ENCODE peak calls at places on chromosome 18, in ten cellular contexts. V is transverse colon, Y is HepG2, K is GM12878, B is tibial nerve, M is suprapubic skin, G is SK-N-SH, J is ovary, E is upper lobe of left lung, C is A549. D is an unnamed sample.

GRCh38 chr18:25736516-25736915 is 353.9 kb downstream of the SS18 start:
- DNase-seq in K (no peak), M (no peak), J (no peak), V (no peak), C (no peak), E (no peak), G (no peak), B (no peak), Y (no peak), D (no peak)

GRCh38 chr18:72375628-72376027 is 168.5 kb downstream of the CBLN2 start:
- DNase-seq in J (no peak), G (no peak), C (no peak), E (peak), Y (no peak), V (no peak), B (no peak), K (no peak), M (no peak), D (no peak)

GRCh38 chr18:51731070-51731469 is 533.6 kb upstream of the MEX3C start:
- DNase-seq in V (no peak), C (no peak), M (no peak), K (no peak), E (no peak), G (no peak), Y (no peak), J (no peak), B (no peak), D (peak)

GRCh38 chr18:5431836-5432575 is 111.8 kb downstream of the EPB41L3 start:
- DNase-seq in G (no peak), K (no peak), E (no peak), Y (no peak), M (no peak), C (no peak), J (no peak), V (no peak), B (no peak), D (no peak)

GRCh38 chr18:58263733-58264469 is 219.9 kb downstream of the NEDD4L start:
- DNase-seq in E (no peak), Y (no peak), G (no peak), B (no peak), M (no peak), J (no peak), C (no peak), V (no peak), K (no peak), D (no peak)

GRCh38 chr18:46343940-46344372 is 239.8 kb downstream of the HAUS1 start:
- DNase-seq in E (no peak), K (peak), C (no peak), V (peak), Y (no peak), M (no peak), J (no peak), B (no peak), G (no peak), D (no peak)

GRCh38 chr18:64119916-64120315 is 29.0 kb downstream of the LINC00305 start:
- DNase-seq in M (no peak), K (no peak), J (no peak), V (no peak), G (no peak), B (no peak), E (no peak), Y (peak), C (no peak), D (no peak)

GRCh38 chr18:58863539-58864145 is 1.0 kb upstream of the ZNF532 start:
- DNase-seq in K (no peak), Y (no peak), G (peak), C (no peak), V (peak), M (no peak), B (no peak), E (peak), J (peak), D (no peak)

GRCh38 chr18:33470229-33470628 is 29.7 kb upstream of the CCDC178 start:
- DNase-seq in M (no peak), Y (no peak), G (no peak), E (no peak), C (no peak), J (no peak), B (no peak), K (no peak), V (no peak), D (no peak)

GRCh38 chr18:63264871-63265270 is 54.7 kb downstream of the BCL2 start:
- DNase-seq in C (no peak), V (no peak), Y (no peak), M (no peak), J (no peak), B (no peak), G (no peak), K (no peak), E (no peak), D (no peak)

GRCh38 chr18:23864620-23865019 is 149.9 kb upstream of the TTC39C start:
- DNase-seq in J (no peak), B (no peak), Y (no peak), E (no peak), M (no peak), V (no peak), C (no peak), G (no peak), K (no peak), D (no peak)

GRCh38 chr18:58288922-58289797 is 245.1 kb downstream of the NEDD4L start:
- DNase-seq in J (no peak), E (no peak), Y (no peak), B (no peak), G (no peak), C (no peak), K (no peak), V (no peak), M (no peak), D (no peak)

GRCh38 chr18:69365658-69366057 is 35.0 kb upstream of the DOK6 start:
- DNase-seq in V (no peak), M (no peak), K (no peak), C (no peak), G (no peak), Y (no peak), E (no peak), J (no peak), B (no peak), D (no peak)

GRCh38 chr18:58520964-58521363 is 107.9 kb downstream of the ALPK2 start:
- DNase-seq in G (no peak), J (no peak), V (no peak), E (no peak), B (no peak), C (no peak), M (peak), K (no peak), Y (no peak), D (no peak)

GRCh38 chr18:32378705-32379104 is 92.0 kb downstream of the GAREM1 start:
- DNase-seq in Y (peak), G (no peak), M (no peak), J (no peak), B (no peak), E (no peak), K (no peak), V (no peak), C (no peak), D (no peak)

GRCh38 chr18:52652451-52652850 is 312.5 kb downstream of the DCC start:
- DNase-seq in G (no peak), K (no peak), V (no peak), J (no peak), B (no peak), Y (no peak), M (no peak), E (no peak), C (no peak), D (no peak)

GRCh38 chr18:5238371-5238758 is 41.3 kb upstream of the AKAIN1 start:
- DNase-seq in E (peak), B (no peak), M (no peak), C (no peak), J (peak), Y (peak), G (peak), K (no peak), V (peak), D (no peak)

GRCh38 chr18:39796413-39796812 is 2158.6 kb upstream of the PIK3C3 start:
- DNase-seq in Y (peak), G (no peak), E (no peak), B (no peak), M (no peak), V (no peak), C (no peak), K (no peak), J (no peak), D (no peak)

GRCh38 chr18:26407721-26408601 is 140.4 kb downstream of the KCTD1 start:
- DNase-seq in B (no peak), K (no peak), E (no peak), J (no peak), Y (no peak), C (no peak), G (no peak), M (no peak), V (no peak), D (no peak)

GRCh38 chr18:21735452-21736015 is 5.1 kb upstream of the MIB1 start:
- DNase-seq in C (no peak), E (no peak), M (no peak), J (no peak), G (no peak), K (no peak), B (no peak), V (peak), Y (peak), D (no peak)

GRCh38 chr18:44090453-44090852 is 590.2 kb upstream of the SETBP1 start:
- DNase-seq in M (no peak), C (no peak), Y (no peak), B (no peak), E (no peak), J (no peak), K (no peak), G (no peak), V (no peak), D (no peak)

GRCh38 chr18:55095579-55095978 is 136.3 kb upstream of the CCDC68 start:
- DNase-seq in G (no peak), J (no peak), C (no peak), V (no peak), B (no peak), E (no peak), Y (no peak), K (no peak), M (no peak), D (peak)

GRCh38 chr18:40371673-40372072 is 1583.4 kb upstream of the PIK3C3 start:
- DNase-seq in K (no peak), G (no peak), V (no peak), C (no peak), J (no peak), M (no peak), E (no peak), Y (no peak), B (no peak), D (no peak)

GRCh38 chr18:22439447-22439846 is 21.7 kb upstream of the CTAGE1 start:
- DNase-seq in E (no peak), J (no peak), Y (no peak), M (no peak), G (no peak), B (no peak), C (no peak), V (no peak), K (no peak), D (no peak)

GRCh38 chr18:24509435-24509834 is 49.0 kb downstream of the HRH4 start:
- DNase-seq in G (no peak), B (no peak), J (no peak), C (no peak), Y (no peak), M (no peak), K (no peak), V (no peak), E (no peak), D (no peak)

GRCh38 chr18:59448546-59448945 is 89.5 kb upstream of the LMAN1 start:
- DNase-seq in C (no peak), V (no peak), J (no peak), K (no peak), M (no peak), Y (no peak), B (no peak), G (no peak), E (no peak), D (no peak)

GRCh38 chr18:71105078-71105819 is 816.4 kb downstream of the SOCS6 start:
- DNase-seq in G (no peak), B (no peak), V (no peak), M (no peak), K (no peak), E (no peak), Y (no peak), J (no peak), C (no peak), D (no peak)

GRCh38 chr18:45713239-45713638 is 10.7 kb upstream of the SLC14A1 start:
- DNase-seq in E (no peak), V (no peak), B (no peak), K (no peak), J (no peak), Y (peak), M (no peak), C (no peak), G (no peak), D (no peak)

GRCh38 chr18:68121826-68122225 is 593.1 kb downstream of the TMX3 start:
- DNase-seq in K (no peak), Y (no peak), G (no peak), M (no peak), E (no peak), B (no peak), J (no peak), C (no peak), V (no peak), D (no peak)

GRCh38 chr18:56702946-56703345 is 51.8 kb downstream of the WDR7 start:
- DNase-seq in C (peak), J (no peak), E (no peak), K (no peak), Y (peak), G (peak), V (no peak), M (no peak), B (no peak), D (no peak)

GRCh38 chr18:38369772-38370690 is 804.4 kb upstream of the CELF4 start:
- DNase-seq in C (no peak), Y (no peak), K (peak), M (no peak), B (no peak), J (no peak), G (no peak), E (no peak), V (no peak), D (no peak)

GRCh38 chr18:70973626-70974025 is 684.8 kb downstream of the SOCS6 start:
- DNase-seq in G (no peak), M (no peak), C (no peak), J (no peak), V (no peak), E (no peak), B (no peak), K (no peak), Y (no peak), D (no peak)

GRCh38 chr18:6219116-6219717 is 195.5 kb downstream of the L3MBTL4 start:
- DNase-seq in G (peak), M (no peak), E (no peak), C (peak), V (no peak), K (no peak), Y (peak), B (no peak), J (no peak), D (no peak)

GRCh38 chr18:50674307-50674706 is 114.4 kb downstream of the MAPK4 start:
- DNase-seq in M (no peak), E (no peak), G (no peak), B (no peak), C (no peak), J (no peak), Y (no peak), K (no peak), V (no peak), D (no peak)

GRCh38 chr18:79950440-79951341 is 762 bp downstream of the SLC66A2 start:
- DNase-seq in M (peak), B (no peak), C (peak), V (peak), K (no peak), E (peak), Y (no peak), J (no peak), G (peak), D (no peak)

DNA sequence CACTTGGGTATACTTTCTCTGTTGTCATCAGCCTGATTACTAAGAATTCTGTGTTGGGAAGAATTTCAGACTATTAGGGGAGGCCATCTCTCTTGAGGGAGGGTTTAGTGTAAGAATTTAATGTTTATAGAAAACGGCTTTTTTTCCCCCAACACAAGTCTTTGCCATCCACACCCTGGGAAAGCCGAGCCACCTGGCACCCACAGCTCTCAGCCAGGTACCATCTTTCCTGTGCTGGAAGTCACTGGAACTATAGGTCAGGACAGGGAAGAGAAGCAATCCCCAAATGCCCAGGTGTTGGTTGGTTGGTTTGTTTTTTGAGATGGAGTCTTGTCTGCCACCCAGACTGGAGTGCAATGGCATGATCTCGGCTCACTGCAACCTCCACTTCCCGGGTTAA is 155.1 kb downstream of the SMAD7 start:
- DNase-seq in Y (no peak), E (no peak), C (no peak), J (no peak), G (no peak), M (peak), K (no peak), B (peak), V (no peak), D (no peak)
- TF ChIP-seq EP300 in Y (no peak), E (no peak), C (no peak), J (no peak), G (no peak), M (no peak), K (no peak), B (no peak), V (no peak), D (no peak)

DNA sequence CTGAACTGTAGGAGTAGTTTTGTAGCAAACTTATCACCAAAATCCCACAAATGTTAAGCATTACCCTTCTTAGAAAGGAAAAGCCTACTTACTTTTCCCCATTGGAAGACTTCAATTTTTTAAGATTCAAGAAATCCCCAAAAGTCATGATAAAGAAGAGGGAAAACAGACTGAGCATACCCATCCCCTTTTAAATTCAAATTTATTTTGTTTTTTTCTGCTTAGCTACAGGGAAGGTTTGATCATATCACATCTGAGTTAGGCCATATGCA is 174.5 kb downstream of the TGIF1 start:
- DNase-seq in G (no peak), E (no peak), J (no peak), B (no peak), C (no peak), V (no peak), K (no peak), M (no peak), Y (no peak), D (no peak)
- H3K27ac ChIP-seq in G (peak), E (peak), J (peak), B (peak), C (peak), V (peak), K (no peak), M (peak), Y (peak), D (peak)

GRCh38 chr18:2907459-2908145 is 60.8 kb downstream of the EMILIN2 start:
- DNase-seq in J (no peak), B (peak), M (peak), Y (no peak), E (peak), K (no peak), G (peak), V (no peak), C (no peak), D (no peak)
- H3K4me3 ChIP-seq in J (peak), B (no peak), M (peak), Y (peak), E (peak), K (peak), G (no peak), V (no peak), C (peak), D (peak)

GRCh38 chr18:76169733-76170132 is 325.3 kb downstream of the ZNF516 start:
- DNase-seq in V (no peak), B (no peak), K (no peak), J (no peak), Y (no peak), G (no peak), E (no peak), C (no peak), M (no peak), D (no peak)

GRCh38 chr18:76162886-76163285 is 332.2 kb downstream of the ZNF516 start:
- DNase-seq in B (no peak), Y (no peak), C (no peak), V (no peak), M (no peak), K (no peak), E (no peak), G (no peak), J (no peak), D (peak)

GRCh38 chr18:76167440-76167839 is 327.6 kb downstream of the ZNF516 start:
- DNase-seq in E (no peak), K (no peak), M (no peak), V (no peak), Y (no peak), G (no peak), C (no peak), J (no peak), B (no peak), D (peak)

DNA sequence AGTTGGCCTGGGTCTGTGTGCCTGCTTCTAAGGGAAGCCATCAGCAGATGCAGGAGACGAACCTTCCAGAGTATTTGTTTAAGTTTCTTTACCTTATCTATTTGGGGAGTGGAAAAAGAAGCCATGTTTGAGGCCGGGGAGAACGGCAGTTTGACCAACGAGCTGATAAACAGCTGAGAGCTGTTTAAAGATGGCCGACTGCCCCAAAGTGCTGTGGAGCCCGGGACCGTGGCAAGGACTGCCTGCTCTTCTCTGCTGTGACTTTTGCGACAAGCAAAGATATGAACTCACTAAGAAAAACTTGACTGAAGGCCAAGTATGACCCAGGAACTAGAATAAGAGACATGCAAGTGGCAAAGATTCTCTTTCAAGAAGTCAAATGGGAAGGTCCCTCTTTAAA is 326.8 kb downstream of the ZNF516 start:
- DNase-seq in Y (no peak), M (no peak), K (no peak), G (no peak), V (no peak), J (no peak), B (no peak), C (no peak), E (no peak), D (peak)
- TF ChIP-seq EP300 in Y (no peak), M (no peak), K (no peak), G (no peak), V (no peak), J (no peak), B (no peak), C (no peak), E (no peak), D (no peak)

GRCh38 chr18:62152844-62153243 is 34.0 kb downstream of the PIGN start:
- DNase-seq in E (no peak), B (no peak), C (no peak), J (no peak), Y (no peak), V (no peak), G (no peak), K (no peak), M (no peak), D (no peak)

GRCh38 chr18:62151068-62151771 is 35.6 kb downstream of the PIGN start:
- DNase-seq in M (no peak), Y (no peak), B (no peak), V (no peak), E (no peak), C (no peak), K (no peak), G (no peak), J (no peak), D (no peak)
- H3K27ac ChIP-seq in M (no peak), Y (no peak), B (no peak), V (no peak), E (no peak), C (no peak), K (no peak), G (no peak), J (no peak), D (no peak)

DNA sequence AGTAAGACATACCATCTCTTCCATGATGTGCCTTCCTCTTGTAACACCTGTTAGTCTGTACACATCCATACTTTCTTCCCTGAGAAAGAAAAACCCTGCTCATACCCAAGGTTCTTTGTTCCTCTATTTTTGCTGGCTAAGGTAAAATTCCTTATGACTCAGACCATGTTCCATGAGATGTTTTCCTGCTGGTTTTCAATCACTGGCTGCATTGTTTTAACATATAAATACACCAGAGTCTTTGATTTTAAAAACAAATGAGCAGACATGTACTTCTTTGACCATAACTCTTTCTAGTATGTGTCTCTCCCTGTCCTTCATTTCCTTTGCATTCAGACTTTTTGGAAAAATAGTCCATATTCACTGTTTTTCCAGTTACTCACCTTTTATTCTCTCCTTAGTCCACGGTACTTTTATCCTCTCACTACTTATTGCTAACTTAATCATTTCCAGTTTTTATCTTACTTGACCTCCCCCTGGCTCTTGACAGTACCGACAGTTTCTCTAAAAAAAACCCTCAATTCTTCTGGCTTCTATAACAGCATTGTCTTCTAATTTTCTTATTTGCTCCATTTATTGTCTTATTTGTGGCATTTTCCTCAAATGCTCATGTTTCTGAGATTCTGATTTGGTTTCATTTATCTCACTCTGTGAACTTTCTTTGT is 4.3 kb downstream of the VAPA start:
- DNase-seq in C (peak), K (no peak), J (no peak), B (no peak), Y (peak), V (no peak), G (no peak), M (no peak), E (no peak), D (no peak)
- H3K4me3 ChIP-seq in C (no peak), K (peak), J (no peak), B (no peak), Y (no peak), V (no peak), G (no peak), M (no peak), E (no peak), D (peak)

D was measured in esophagus muscularis mucosa.